ENCODE peak calls at places on chromosomes 3 and 15, in ten cellular contexts. One of them, this sample, is unnamed.

GRCh38 chr15:33021806-33022389 is 172.6 kb downstream of the FMN1 start:
- DNase-seq in astrocyte: peak; percentile 34
- DNase-seq in brain microvascular endothelial cell: peak; percentile 57
- DNase-seq in NB4: peak; percentile 40
- DNase-seq in OCI-LY7: peak; percentile 49
- DNase-seq in HL-60: peak; percentile 5
- DNase-seq in endodermal cell: no peak
- DNase-seq in tibial nerve: no peak
- DNase-seq in heart right ventricle: peak; percentile 35
- DNase-seq in AG04450: peak; percentile 34
- DNase-seq in this sample: no peak

GRCh38 chr3:194313642-194314430 is 37.3 kb downstream of the CPN2 start:
- DNase-seq in brain microvascular endothelial cell: no peak
- DNase-seq in heart right ventricle: no peak
- DNase-seq in NB4: peak; percentile 27
- DNase-seq in AG04450: no peak
- DNase-seq in tibial nerve: peak; percentile 48
- DNase-seq in astrocyte: peak; percentile 53
- DNase-seq in OCI-LY7: no peak
- DNase-seq in endodermal cell: peak; percentile 82
- DNase-seq in HL-60: no peak
- DNase-seq in this sample: no peak

GRCh38 chr15:99438691-99439523 is 126.9 kb upstream of the MEF2A start:
- DNase-seq in tibial nerve: peak; percentile 9
- DNase-seq in HL-60: no peak
- DNase-seq in NB4: no peak
- DNase-seq in OCI-LY7: no peak
- DNase-seq in AG04450: no peak
- DNase-seq in brain microvascular endothelial cell: no peak
- DNase-seq in endodermal cell: peak; percentile 42
- DNase-seq in astrocyte: no peak
- DNase-seq in heart right ventricle: peak; percentile 25
- DNase-seq in this sample: peak; percentile 0

GRCh38 chr3:187063286-187064081 is 75.8 kb downstream of the RPL39L start:
- DNase-seq in heart right ventricle: no peak
- DNase-seq in tibial nerve: no peak
- DNase-seq in brain microvascular endothelial cell: no peak
- DNase-seq in endodermal cell: peak; percentile 46
- DNase-seq in AG04450: no peak
- DNase-seq in NB4: peak; percentile 20
- DNase-seq in OCI-LY7: peak; percentile 56
- DNase-seq in HL-60: no peak
- DNase-seq in astrocyte: peak; percentile 35
- DNase-seq in this sample: no peak

GRCh38 chr3:32077260-32078084 is 28.9 kb upstream of the GPD1L start:
- DNase-seq in heart right ventricle: peak; percentile 39
- DNase-seq in astrocyte: no peak
- DNase-seq in OCI-LY7: no peak
- DNase-seq in endodermal cell: no peak
- DNase-seq in NB4: no peak
- DNase-seq in AG04450: no peak
- DNase-seq in HL-60: no peak
- DNase-seq in tibial nerve: no peak
- DNase-seq in brain microvascular endothelial cell: no peak
- DNase-seq in this sample: no peak

GRCh38 chr3:73523661-73524060 is 101.1 kb downstream of the PDZRN3 start:
- DNase-seq in AG04450: no peak
- DNase-seq in astrocyte: no peak
- DNase-seq in OCI-LY7: no peak
- DNase-seq in endodermal cell: no peak
- DNase-seq in tibial nerve: no peak
- DNase-seq in heart right ventricle: no peak
- DNase-seq in NB4: no peak
- DNase-seq in brain microvascular endothelial cell: no peak
- DNase-seq in HL-60: no peak
- DNase-seq in this sample: no peak

GRCh38 chr15:58932791-58933310 is 628 bp downstream of the SLTM start:
- DNase-seq in endodermal cell: no peak
- DNase-seq in brain microvascular endothelial cell: no peak
- DNase-seq in tibial nerve: no peak
- DNase-seq in AG04450: no peak
- DNase-seq in heart right ventricle: peak; percentile 19
- DNase-seq in NB4: no peak
- DNase-seq in OCI-LY7: no peak
- DNase-seq in astrocyte: no peak
- DNase-seq in HL-60: no peak
- DNase-seq in this sample: no peak

GRCh38 chr3:23041918-23042696 is 161.0 kb upstream of the UBE2E2 start:
- DNase-seq in AG04450: no peak
- DNase-seq in NB4: no peak
- DNase-seq in OCI-LY7: no peak
- DNase-seq in endodermal cell: no peak
- DNase-seq in tibial nerve: peak; percentile 47
- DNase-seq in brain microvascular endothelial cell: peak; percentile 47
- DNase-seq in HL-60: no peak
- DNase-seq in astrocyte: peak; percentile 50
- DNase-seq in heart right ventricle: no peak
- DNase-seq in this sample: no peak

GRCh38 chr3:111850481-111850880 is 8.6 kb upstream of the PHLDB2 start:
- DNase-seq in AG04450: no peak
- DNase-seq in NB4: no peak
- DNase-seq in brain microvascular endothelial cell: no peak
- DNase-seq in endodermal cell: no peak
- DNase-seq in astrocyte: peak; percentile 58
- DNase-seq in HL-60: no peak
- DNase-seq in tibial nerve: no peak
- DNase-seq in OCI-LY7: no peak
- DNase-seq in heart right ventricle: no peak
- DNase-seq in this sample: no peak

GRCh38 chr15:33091983-33092688 is 102.4 kb downstream of the FMN1 start:
- DNase-seq in heart right ventricle: no peak
- DNase-seq in astrocyte: no peak
- DNase-seq in OCI-LY7: no peak
- DNase-seq in HL-60: no peak
- DNase-seq in tibial nerve: no peak
- DNase-seq in brain microvascular endothelial cell: no peak
- DNase-seq in AG04450: no peak
- DNase-seq in endodermal cell: no peak
- DNase-seq in NB4: no peak
- DNase-seq in this sample: no peak

GRCh38 chr15:97995192-97995591 is 34.7 kb downstream of the ARRDC4 start:
- DNase-seq in astrocyte: no peak
- DNase-seq in tibial nerve: no peak
- DNase-seq in HL-60: no peak
- DNase-seq in AG04450: no peak
- DNase-seq in endodermal cell: no peak
- DNase-seq in heart right ventricle: no peak
- DNase-seq in brain microvascular endothelial cell: no peak
- DNase-seq in NB4: no peak
- DNase-seq in OCI-LY7: no peak
- DNase-seq in this sample: no peak

GRCh38 chr3:144033235-144033579 is 61.6 kb downstream of the DIPK2A start:
- DNase-seq in brain microvascular endothelial cell: no peak
- DNase-seq in astrocyte: no peak
- DNase-seq in HL-60: no peak
- DNase-seq in AG04450: no peak
- DNase-seq in tibial nerve: no peak
- DNase-seq in heart right ventricle: no peak
- DNase-seq in NB4: no peak
- DNase-seq in OCI-LY7: no peak
- DNase-seq in endodermal cell: no peak
- DNase-seq in this sample: no peak

GRCh38 chr15:51846463-51847230 is 17.2 kb downstream of the TMOD3 start:
- DNase-seq in NB4: peak; percentile 53
- DNase-seq in tibial nerve: no peak
- DNase-seq in heart right ventricle: no peak
- DNase-seq in brain microvascular endothelial cell: peak; percentile 64
- DNase-seq in HL-60: peak; percentile 25
- DNase-seq in endodermal cell: no peak
- DNase-seq in AG04450: no peak
- DNase-seq in OCI-LY7: no peak
- DNase-seq in astrocyte: peak; percentile 80
- DNase-seq in this sample: no peak

DNA sequence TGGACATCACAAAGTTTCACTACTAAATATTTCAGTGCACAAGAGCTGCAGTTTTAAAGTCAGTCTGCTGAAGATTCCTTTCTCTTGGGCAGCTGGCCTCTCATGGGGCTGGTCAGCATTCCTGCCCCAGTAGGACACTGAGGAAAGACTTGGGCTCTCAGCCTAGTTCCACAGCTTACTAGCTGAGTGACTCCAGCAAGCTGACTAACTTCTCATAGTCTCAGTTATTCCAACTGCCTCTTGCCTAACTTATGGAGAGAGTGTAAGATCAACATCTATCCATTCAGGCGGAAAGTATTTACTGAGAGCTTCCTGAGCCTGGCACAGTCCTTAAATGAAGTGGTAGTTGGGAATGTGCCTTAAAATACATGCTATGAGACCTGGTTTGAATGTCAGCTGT is 27.0 kb downstream of the TM4SF4 start:
- DNase-seq in NB4: no peak
- DNase-seq in heart right ventricle: no peak
- DNase-seq in astrocyte: peak; percentile 85
- DNase-seq in endodermal cell: no peak
- DNase-seq in HL-60: no peak
- DNase-seq in OCI-LY7: no peak
- DNase-seq in AG04450: peak; percentile 46
- DNase-seq in brain microvascular endothelial cell: peak; percentile 75
- DNase-seq in tibial nerve: no peak
- DNase-seq in this sample: no peak
- TF ChIP-seq CTCF in NB4: no peak
- TF ChIP-seq CTCF in heart right ventricle: no peak
- TF ChIP-seq CTCF in astrocyte: no peak
- TF ChIP-seq CTCF in endodermal cell: no peak
- TF ChIP-seq CTCF in HL-60: no peak
- TF ChIP-seq CTCF in OCI-LY7: no peak
- TF ChIP-seq CTCF in AG04450: no peak
- TF ChIP-seq CTCF in brain microvascular endothelial cell: no peak
- TF ChIP-seq CTCF in tibial nerve: no peak
- TF ChIP-seq CTCF in this sample: no peak

DNA sequence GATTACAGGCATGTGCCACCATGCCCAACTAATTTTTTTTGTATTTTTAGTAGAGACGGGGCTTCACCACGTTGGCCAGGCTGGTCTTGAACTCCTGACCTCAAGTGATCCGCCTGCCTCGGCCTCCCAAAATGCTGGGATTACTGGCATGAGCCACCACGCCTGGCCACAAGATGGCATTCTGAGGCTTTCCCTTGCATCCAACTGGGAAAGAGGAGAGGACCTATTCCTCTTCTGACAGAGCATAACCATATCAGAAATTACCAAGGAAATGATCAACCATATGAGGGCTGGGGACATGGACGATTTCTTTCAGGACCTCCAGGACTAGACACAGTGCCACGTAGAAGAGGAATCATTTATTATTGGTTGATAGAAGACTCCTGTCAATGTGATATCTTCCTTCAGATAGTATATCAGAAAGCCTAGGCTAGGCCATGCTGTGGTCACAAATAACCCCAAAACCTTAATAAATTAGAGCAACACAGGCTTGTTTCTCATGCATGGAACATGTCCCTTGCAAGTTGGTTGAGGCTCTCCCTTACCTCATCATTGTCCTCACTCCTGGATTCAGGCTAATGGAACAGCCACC is 372.3 kb upstream of the IL12A start:
- DNase-seq in heart right ventricle: peak; percentile 43
- DNase-seq in OCI-LY7: no peak
- DNase-seq in AG04450: no peak
- DNase-seq in brain microvascular endothelial cell: peak; percentile 65
- DNase-seq in tibial nerve: no peak
- DNase-seq in HL-60: no peak
- DNase-seq in endodermal cell: peak; percentile 83
- DNase-seq in NB4: no peak
- DNase-seq in astrocyte: no peak
- DNase-seq in this sample: no peak
- TF ChIP-seq CTCF in heart right ventricle: peak; percentile 70
- TF ChIP-seq CTCF in OCI-LY7: no peak
- TF ChIP-seq CTCF in AG04450: peak; percentile 70
- TF ChIP-seq CTCF in brain microvascular endothelial cell: peak; percentile 78
- TF ChIP-seq CTCF in tibial nerve: no peak
- TF ChIP-seq CTCF in HL-60: no peak
- TF ChIP-seq CTCF in endodermal cell: peak; percentile 81
- TF ChIP-seq CTCF in NB4: no peak
- TF ChIP-seq CTCF in astrocyte: peak; percentile 49
- TF ChIP-seq CTCF in this sample: peak; percentile 60

GRCh38 chr3:24088782-24089181 is 143.7 kb downstream of the NR1D2 start:
- DNase-seq in heart right ventricle: no peak
- DNase-seq in HL-60: peak; percentile 10
- DNase-seq in NB4: peak; percentile 10
- DNase-seq in astrocyte: no peak
- DNase-seq in endodermal cell: peak; percentile 43
- DNase-seq in brain microvascular endothelial cell: peak; percentile 19
- DNase-seq in OCI-LY7: peak; percentile 31
- DNase-seq in AG04450: no peak
- DNase-seq in tibial nerve: no peak
- DNase-seq in this sample: no peak
- TF ChIP-seq CTCF in heart right ventricle: no peak
- TF ChIP-seq CTCF in HL-60: no peak
- TF ChIP-seq CTCF in NB4: peak; percentile 22
- TF ChIP-seq CTCF in astrocyte: peak; percentile 36
- TF ChIP-seq CTCF in endodermal cell: peak; percentile 74
- TF ChIP-seq CTCF in brain microvascular endothelial cell: peak; percentile 70
- TF ChIP-seq CTCF in OCI-LY7: peak; percentile 76
- TF ChIP-seq CTCF in AG04450: peak; percentile 52
- TF ChIP-seq CTCF in tibial nerve: no peak
- TF ChIP-seq CTCF in this sample: peak; percentile 57

GRCh38 chr3:142886938-142887337 is 1.9 kb downstream of the PCOLCE2 start:
- DNase-seq in AG04450: no peak
- DNase-seq in brain microvascular endothelial cell: peak; percentile 35
- DNase-seq in heart right ventricle: no peak
- DNase-seq in NB4: peak; percentile 40
- DNase-seq in tibial nerve: no peak
- DNase-seq in astrocyte: peak; percentile 84
- DNase-seq in OCI-LY7: no peak
- DNase-seq in HL-60: no peak
- DNase-seq in endodermal cell: no peak
- DNase-seq in this sample: no peak

GRCh38 chr3:142888099-142888483 is 792 bp downstream of the PCOLCE2 start:
- DNase-seq in heart right ventricle: peak; percentile 44
- DNase-seq in brain microvascular endothelial cell: no peak
- DNase-seq in OCI-LY7: no peak
- DNase-seq in NB4: peak; percentile 64
- DNase-seq in AG04450: no peak
- DNase-seq in HL-60: no peak
- DNase-seq in tibial nerve: no peak
- DNase-seq in endodermal cell: no peak
- DNase-seq in astrocyte: peak; percentile 25
- DNase-seq in this sample: peak; percentile 35

GRCh38 chr3:142889263-142890014 is 556 bp upstream of the PCOLCE2 start:
- DNase-seq in astrocyte: no peak
- DNase-seq in endodermal cell: no peak
- DNase-seq in AG04450: no peak
- DNase-seq in brain microvascular endothelial cell: no peak
- DNase-seq in OCI-LY7: no peak
- DNase-seq in tibial nerve: no peak
- DNase-seq in NB4: no peak
- DNase-seq in HL-60: no peak
- DNase-seq in heart right ventricle: no peak
- DNase-seq in this sample: no peak

GRCh38 chr3:142890592-142890991 is 1.7 kb upstream of the PCOLCE2 start:
- DNase-seq in heart right ventricle: no peak
- DNase-seq in tibial nerve: no peak
- DNase-seq in OCI-LY7: no peak
- DNase-seq in brain microvascular endothelial cell: no peak
- DNase-seq in NB4: no peak
- DNase-seq in AG04450: no peak
- DNase-seq in astrocyte: no peak
- DNase-seq in HL-60: no peak
- DNase-seq in endodermal cell: no peak
- DNase-seq in this sample: no peak

GRCh38 chr3:142888484-142889262 is at the start of gene PCOLCE2:
- DNase-seq in endodermal cell: peak; percentile 89
- DNase-seq in AG04450: no peak
- DNase-seq in NB4: peak; percentile 74
- DNase-seq in HL-60: no peak
- DNase-seq in astrocyte: peak; percentile 25
- DNase-seq in OCI-LY7: no peak
- DNase-seq in brain microvascular endothelial cell: no peak
- DNase-seq in tibial nerve: no peak
- DNase-seq in heart right ventricle: no peak
- DNase-seq in this sample: peak; percentile 29
- TF ChIP-seq CTCF in endodermal cell: peak; percentile 48
- TF ChIP-seq CTCF in AG04450: no peak
- TF ChIP-seq CTCF in NB4: no peak
- TF ChIP-seq CTCF in HL-60: no peak
- TF ChIP-seq CTCF in astrocyte: no peak
- TF ChIP-seq CTCF in OCI-LY7: no peak
- TF ChIP-seq CTCF in brain microvascular endothelial cell: no peak
- TF ChIP-seq CTCF in tibial nerve: no peak
- TF ChIP-seq CTCF in heart right ventricle: no peak
- TF ChIP-seq CTCF in this sample: peak; percentile 15